ENCODE peak calls at places on chromosomes 3 and 15, in eight cellular contexts. O is cardiac fibroblast; E is AG08396; X is CD4-positive, alpha-beta T cell; H is naive thymus-derived CD4-positive, alpha-beta T cell; J is HCT116; G is activated CD4-positive, alpha-beta T cell treated with anti-CD3 and anti-CD28 coated beads, Interleukin-2, amount 10 ng/mL, durations not matched to agents 7 days and 5 days; M is cardiac muscle cell. K is an unnamed sample.

GRCh38 chr3:175526609-175527280 is 667.6 kb downstream of the NAALADL2 start:
- DNase-seq in O (peak), E (peak), X (no peak), H (no peak), J (no peak), G (no peak), M (no peak), K (no peak)

GRCh38 chr3:123831420-123831819 is 52.7 kb downstream of the MYLK start:
- DNase-seq in O (no peak), E (no peak), X (no peak), H (no peak), J (no peak), G (no peak), M (no peak), K (no peak)

GRCh38 chr15:64333986-64334385 is 22.0 kb downstream of the CSNK1G1 start:
- DNase-seq in O (peak), E (no peak), X (no peak), H (no peak), J (no peak), G (no peak), M (no peak), K (peak)

GRCh38 chr3:32283304-32283703 is 44.8 kb downstream of the CMTM8 start:
- DNase-seq in O (peak), E (no peak), X (no peak), H (no peak), J (no peak), G (no peak), M (no peak), K (no peak)

GRCh38 chr3:153513236-153513635 is 351.2 kb downstream of the RAP2B start:
- DNase-seq in O (peak), E (peak), X (no peak), H (peak), J (peak), G (no peak), M (peak), K (peak)

GRCh38 chr3:159996018-159996417 is 7.4 kb downstream of the IL12A start:
- DNase-seq in O (no peak), E (no peak), X (no peak), H (no peak), J (no peak), G (no peak), M (no peak), K (no peak)

GRCh38 chr3:56869157-56869889 is 67.6 kb upstream of the ARHGEF3 start:
- DNase-seq in O (no peak), E (no peak), X (no peak), H (no peak), J (no peak), G (no peak), M (no peak), K (no peak)

GRCh38 chr3:183099026-183099837 is at the start of gene MCCC1:
- DNase-seq in O (peak), E (peak), X (peak), H (peak), J (peak), G (peak), M (peak), K (peak)

GRCh38 chr3:36399933-36400332 is 19.6 kb downstream of the STAC start:
- DNase-seq in O (no peak), E (no peak), X (no peak), H (no peak), J (no peak), G (no peak), M (no peak), K (no peak)

GRCh38 chr3:123862152-123862551 is 22.0 kb downstream of the MYLK start:
- DNase-seq in O (no peak), E (no peak), X (no peak), H (no peak), J (no peak), G (no peak), M (no peak), K (no peak)

GRCh38 chr3:170417090-170417489 is 1.6 kb upstream of the CLDN11 start:
- DNase-seq in O (no peak), E (no peak), X (no peak), H (no peak), J (no peak), G (no peak), M (no peak), K (no peak)

GRCh38 chr3:165875644-165876043 is 38.4 kb upstream of the BCHE start:
- DNase-seq in O (no peak), E (no peak), X (no peak), H (no peak), J (no peak), G (no peak), M (no peak), K (no peak)

GRCh38 chr3:69288161-69288895 is 97.6 kb downstream of the FRMD4B start:
- DNase-seq in O (no peak), E (no peak), X (no peak), H (no peak), J (no peak), G (no peak), M (peak), K (no peak)

GRCh38 chr3:177777699-177778098 is 580.4 kb upstream of the TBL1XR1 start:
- DNase-seq in O (peak), E (peak), X (no peak), H (no peak), J (peak), G (peak), M (peak), K (peak)

GRCh38 chr3:52257911-52258310 is 12.4 kb downstream of the PPM1M start:
- DNase-seq in O (peak), E (no peak), X (no peak), H (no peak), J (no peak), G (no peak), M (no peak), K (no peak)

GRCh38 chr15:57625703-57626448 is 34.2 kb downstream of the MYZAP start:
- DNase-seq in O (no peak), E (no peak), X (no peak), H (no peak), J (no peak), G (no peak), M (no peak), K (no peak)

GRCh38 chr3:41808152-41808551 is 153.8 kb downstream of the ULK4 start:
- DNase-seq in O (peak), E (peak), X (no peak), H (no peak), J (no peak), G (no peak), M (peak), K (no peak)

GRCh38 chr3:43155464-43156121 is 49.7 kb upstream of the POMGNT2 start:
- DNase-seq in O (peak), E (peak), X (no peak), H (no peak), J (peak), G (no peak), M (peak), K (peak)

GRCh38 chr3:146250449-146251382 is at the start of gene PLSCR4:
- DNase-seq in O (peak), E (peak), X (no peak), H (no peak), J (peak), G (peak), M (peak), K (peak)

GRCh38 chr3:186888569-186888968 is 41.8 kb upstream of the ST6GAL1 start:
- DNase-seq in O (no peak), E (no peak), X (no peak), H (no peak), J (no peak), G (no peak), M (peak), K (no peak)

GRCh38 chr3:102074951-102075350 is 225.6 kb downstream of the NFKBIZ start:
- DNase-seq in O (peak), E (no peak), X (no peak), H (no peak), J (no peak), G (no peak), M (no peak), K (no peak)

GRCh38 chr3:101414121-101414520 is 93.7 kb upstream of the IMPG2 start:
- DNase-seq in O (no peak), E (no peak), X (no peak), H (no peak), J (no peak), G (no peak), M (no peak), K (no peak)

GRCh38 chr3:53473422-53473821 is 21.0 kb upstream of the CACNA1D start:
- DNase-seq in O (no peak), E (no peak), X (no peak), H (no peak), J (no peak), G (no peak), M (no peak), K (no peak)

GRCh38 chr3:110758208-110758607 is 313.4 kb upstream of the NECTIN3 start:
- DNase-seq in O (no peak), E (no peak), X (no peak), H (no peak), J (no peak), G (no peak), M (no peak), K (no peak)

GRCh38 chr3:26590919-26591318 is 31.7 kb upstream of the LRRC3B start:
- DNase-seq in O (no peak), E (no peak), X (no peak), H (no peak), J (no peak), G (no peak), M (no peak), K (no peak)

GRCh38 chr15:74251187-74251811 is 15.2 kb downstream of the CCDC33 start:
- DNase-seq in O (no peak), E (no peak), X (no peak), H (no peak), J (no peak), G (no peak), M (no peak), K (no peak)

GRCh38 chr3:64837126-64837738 is 149.4 kb upstream of the ADAMTS9 start:
- DNase-seq in O (no peak), E (no peak), X (no peak), H (no peak), J (no peak), G (no peak), M (no peak), K (no peak)

GRCh38 chr3:125058529-125058928 is 2.7 kb upstream of the HEG1 start:
- DNase-seq in O (no peak), E (no peak), X (no peak), H (no peak), J (no peak), G (no peak), M (no peak), K (no peak)

GRCh38 chr3:64342940-64343691 is 117.8 kb upstream of the PRICKLE2 start:
- DNase-seq in O (peak), E (peak), X (no peak), H (no peak), J (no peak), G (no peak), M (no peak), K (peak)

GRCh38 chr3:14925729-14926591 is 21.4 kb upstream of the NR2C2 start:
- DNase-seq in O (peak), E (peak), X (no peak), H (peak), J (peak), G (peak), M (peak), K (peak)

GRCh38 chr3:98754483-98754882 is 8.7 kb upstream of the ST3GAL6 start:
- DNase-seq in O (no peak), E (no peak), X (no peak), H (no peak), J (no peak), G (no peak), M (no peak), K (no peak)

GRCh38 chr15:47674576-47675232 is 42.6 kb upstream of the SEMA6D start:
- DNase-seq in O (no peak), E (no peak), X (no peak), H (no peak), J (no peak), G (no peak), M (no peak), K (no peak)

GRCh38 chr3:171508676-171509075 is 48.5 kb upstream of the TNIK start:
- DNase-seq in O (no peak), E (no peak), X (no peak), H (no peak), J (no peak), G (no peak), M (peak), K (no peak)

GRCh38 chr3:118618247-118619040 is 416.2 kb downstream of the IGSF11 start:
- DNase-seq in O (no peak), E (no peak), X (no peak), H (no peak), J (no peak), G (no peak), M (no peak), K (no peak)

GRCh38 chr15:53072077-53072476 is 281.9 kb upstream of the ONECUT1 start:
- DNase-seq in O (peak), E (peak), X (no peak), H (no peak), J (peak), G (peak), M (peak), K (peak)

GRCh38 chr3:60086811-60087210 is 1037.0 kb upstream of the CFAP20DC start:
- DNase-seq in O (no peak), E (no peak), X (no peak), H (no peak), J (peak), G (peak), M (no peak), K (no peak)

GRCh38 chr3:4271834-4272233 is 31.3 kb upstream of the SETMAR start:
- DNase-seq in O (peak), E (peak), X (no peak), H (peak), J (peak), G (no peak), M (no peak), K (peak)

GRCh38 chr15:60326824-60327654 is 70.7 kb downstream of the ANXA2 start:
- DNase-seq in O (peak), E (peak), X (peak), H (peak), J (peak), G (peak), M (peak), K (peak)

GRCh38 chr15:89383635-89384604 is 49.3 kb upstream of the POLG start:
- DNase-seq in O (peak), E (no peak), X (no peak), H (no peak), J (no peak), G (no peak), M (peak), K (no peak)

K was measured in A549.